ENCODE peak calls at places on chromosomes 1 and 21, in nine cellular contexts. E is brain pericyte; B is activated CD8-positive, alpha-beta memory T cell treated with anti-CD3 and anti-CD28 coated beads, Interleukin-2, amount 50 U/mL, for 4 hours; N is astrocyte of the hippocampus; T is activated CD4-positive, CD25-positive, alpha-beta regulatory T cell; P is activated naive CD8-positive, alpha-beta T cell treated with anti-CD3 and anti-CD28 coated beads for 36 hours; R is AG09319; D is heart right ventricle; C is K562. O is an unnamed sample.

GRCh38 chr21:32359719-32360260 is 33.0 kb downstream of the URB1 start:
- DNase-seq in E (no peak), B (no peak), N (no peak), T (no peak), P (no peak), R (no peak), D (no peak), C (no peak), O (no peak)

GRCh38 chr1:205048382-205048781 is 5.4 kb downstream of the CNTN2 start:
- DNase-seq in E (no peak), B (no peak), N (no peak), T (no peak), P (no peak), R (no peak), D (no peak), C (no peak), O (no peak)

GRCh38 chr21:42764883-42765282 is 111.5 kb downstream of the PDE9A start:
- DNase-seq in E (no peak), B (no peak), N (no peak), T (no peak), P (no peak), R (no peak), D (no peak), C (no peak), O (no peak)

GRCh38 chr1:240020871-240021270 is 70.8 kb upstream of the FMN2 start:
- DNase-seq in E (no peak), B (no peak), N (no peak), T (no peak), P (no peak), R (no peak), D (no peak), C (no peak), O (no peak)

GRCh38 chr1:159862557-159862956 is at the start of gene VSIG8:
- DNase-seq in E (no peak), B (no peak), N (no peak), T (no peak), P (no peak), R (no peak), D (no peak), C (no peak), O (no peak)

GRCh38 chr1:1200876-1201810 is 5.2 kb downstream of the TNFRSF18 start:
- DNase-seq in E (no peak), B (peak; percentile 96), N (peak; percentile 76), T (peak; percentile 76), P (peak; percentile 93), R (no peak), D (peak; percentile 70), C (peak; percentile 98), O (no peak)

GRCh38 chr1:193065954-193066353 is 6.5 kb downstream of the RO60 start:
- DNase-seq in E (no peak), B (no peak), N (no peak), T (no peak), P (no peak), R (no peak), D (no peak), C (no peak), O (no peak)

GRCh38 chr1:11960710-11961109 is 19.5 kb upstream of the MFN2 start:
- DNase-seq in E (no peak), B (no peak), N (no peak), T (no peak), P (no peak), R (no peak), D (no peak), C (no peak), O (no peak)

GRCh38 chr1:149965440-149965839 is 28.8 kb upstream of the MTMR11 start:
- DNase-seq in E (no peak), B (no peak), N (no peak), T (no peak), P (no peak), R (no peak), D (no peak), C (no peak), O (no peak)

GRCh38 chr1:100746542-100746932 is 27.0 kb downstream of the VCAM1 start:
- DNase-seq in E (no peak), B (no peak), N (no peak), T (no peak), P (no peak), R (no peak), D (no peak), C (no peak), O (no peak)

GRCh38 chr21:33608559-33608958 is 20.1 kb upstream of the DONSON start:
- DNase-seq in E (no peak), B (no peak), N (no peak), T (no peak), P (no peak), R (no peak), D (no peak), C (no peak), O (no peak)

O was measured in renal cortical epithelial cell.